ENCODE peak calls at places on chromosome 7, in eight cellular contexts. One of them, this sample, is unnamed.

GRCh38 chr7:107951172-107951787 is 51.7 kb downstream of the LAMB1 start:
- DNase-seq in left cardiac atrium: no peak
- DNase-seq in NCI-H2081: no peak
- DNase-seq in activated B cell treated with CpG ODN at 0.5 μM for 24 hours: no peak
- DNase-seq in NCI-H1092 treated with DMSO at 0.1 percent for 48 hours: no peak
- DNase-seq in A549: no peak
- DNase-seq in psoas muscle: no peak
- DNase-seq in CD4-positive, alpha-beta T cell: no peak
- DNase-seq in this sample: no peak

GRCh38 chr7:129471402-129471827 is 30.9 kb upstream of the SMKR1 start:
- DNase-seq in A549: no peak
- DNase-seq in CD4-positive, alpha-beta T cell: no peak
- DNase-seq in NCI-H1092 treated with DMSO at 0.1 percent for 48 hours: no peak
- DNase-seq in activated B cell treated with CpG ODN at 0.5 μM for 24 hours: no peak
- DNase-seq in NCI-H2081: no peak
- DNase-seq in psoas muscle: no peak
- DNase-seq in left cardiac atrium: no peak
- DNase-seq in this sample: no peak

GRCh38 chr7:69751026-69751425 is 152.8 kb downstream of the AUTS2 start:
- DNase-seq in left cardiac atrium: no peak
- DNase-seq in activated B cell treated with CpG ODN at 0.5 μM for 24 hours: no peak
- DNase-seq in CD4-positive, alpha-beta T cell: no peak
- DNase-seq in psoas muscle: no peak
- DNase-seq in A549: no peak
- DNase-seq in NCI-H1092 treated with DMSO at 0.1 percent for 48 hours: no peak
- DNase-seq in NCI-H2081: peak
- DNase-seq in this sample: no peak

GRCh38 chr7:80542398-80542797 is 30.5 kb upstream of the GNAT3 start:
- DNase-seq in activated B cell treated with CpG ODN at 0.5 μM for 24 hours: no peak
- DNase-seq in CD4-positive, alpha-beta T cell: no peak
- DNase-seq in left cardiac atrium: no peak
- DNase-seq in NCI-H2081: no peak
- DNase-seq in NCI-H1092 treated with DMSO at 0.1 percent for 48 hours: no peak
- DNase-seq in psoas muscle: no peak
- DNase-seq in A549: peak
- DNase-seq in this sample: no peak

GRCh38 chr7:157543276-157543675 is 206.5 kb downstream of the DNAJB6 start:
- DNase-seq in NCI-H1092 treated with DMSO at 0.1 percent for 48 hours: no peak
- DNase-seq in activated B cell treated with CpG ODN at 0.5 μM for 24 hours: no peak
- DNase-seq in CD4-positive, alpha-beta T cell: no peak
- DNase-seq in NCI-H2081: no peak
- DNase-seq in A549: no peak
- DNase-seq in left cardiac atrium: peak
- DNase-seq in psoas muscle: peak
- DNase-seq in this sample: no peak

GRCh38 chr7:71868797-71869196 is 543.3 kb downstream of the CALN1 start:
- DNase-seq in activated B cell treated with CpG ODN at 0.5 μM for 24 hours: no peak
- DNase-seq in left cardiac atrium: no peak
- DNase-seq in CD4-positive, alpha-beta T cell: no peak
- DNase-seq in NCI-H2081: no peak
- DNase-seq in psoas muscle: no peak
- DNase-seq in NCI-H1092 treated with DMSO at 0.1 percent for 48 hours: no peak
- DNase-seq in A549: peak
- DNase-seq in this sample: no peak

GRCh38 chr7:12267542-12267941 is 56.4 kb downstream of the TMEM106B start:
- DNase-seq in NCI-H1092 treated with DMSO at 0.1 percent for 48 hours: no peak
- DNase-seq in A549: no peak
- DNase-seq in NCI-H2081: no peak
- DNase-seq in psoas muscle: no peak
- DNase-seq in activated B cell treated with CpG ODN at 0.5 μM for 24 hours: no peak
- DNase-seq in CD4-positive, alpha-beta T cell: no peak
- DNase-seq in left cardiac atrium: no peak
- DNase-seq in this sample: no peak

GRCh38 chr7:141551080-141551772 is at the start of gene AGK:
- DNase-seq in NCI-H2081: peak
- DNase-seq in NCI-H1092 treated with DMSO at 0.1 percent for 48 hours: peak
- DNase-seq in activated B cell treated with CpG ODN at 0.5 μM for 24 hours: peak
- DNase-seq in A549: peak
- DNase-seq in psoas muscle: peak
- DNase-seq in left cardiac atrium: peak
- DNase-seq in CD4-positive, alpha-beta T cell: peak
- DNase-seq in this sample: peak

GRCh38 chr7:46660402-46660801 is 739.3 kb upstream of the IGFBP3 start:
- DNase-seq in activated B cell treated with CpG ODN at 0.5 μM for 24 hours: no peak
- DNase-seq in psoas muscle: no peak
- DNase-seq in NCI-H2081: no peak
- DNase-seq in CD4-positive, alpha-beta T cell: no peak
- DNase-seq in left cardiac atrium: no peak
- DNase-seq in NCI-H1092 treated with DMSO at 0.1 percent for 48 hours: no peak
- DNase-seq in A549: peak
- DNase-seq in this sample: no peak

GRCh38 chr7:11548532-11548931 is 283.5 kb downstream of the THSD7A start:
- DNase-seq in activated B cell treated with CpG ODN at 0.5 μM for 24 hours: no peak
- DNase-seq in left cardiac atrium: no peak
- DNase-seq in NCI-H2081: no peak
- DNase-seq in A549: no peak
- DNase-seq in psoas muscle: no peak
- DNase-seq in NCI-H1092 treated with DMSO at 0.1 percent for 48 hours: no peak
- DNase-seq in CD4-positive, alpha-beta T cell: no peak
- DNase-seq in this sample: no peak

GRCh38 chr7:144869072-144869471 is 33.2 kb upstream of the TPK1 start:
- DNase-seq in A549: no peak
- DNase-seq in NCI-H2081: no peak
- DNase-seq in left cardiac atrium: no peak
- DNase-seq in CD4-positive, alpha-beta T cell: no peak
- DNase-seq in NCI-H1092 treated with DMSO at 0.1 percent for 48 hours: no peak
- DNase-seq in activated B cell treated with CpG ODN at 0.5 μM for 24 hours: no peak
- DNase-seq in psoas muscle: no peak
- DNase-seq in this sample: no peak

GRCh38 chr7:24668922-24669635 is 88.2 kb downstream of the GSDME start:
- DNase-seq in A549: peak
- DNase-seq in NCI-H2081: no peak
- DNase-seq in left cardiac atrium: no peak
- DNase-seq in activated B cell treated with CpG ODN at 0.5 μM for 24 hours: no peak
- DNase-seq in NCI-H1092 treated with DMSO at 0.1 percent for 48 hours: no peak
- DNase-seq in psoas muscle: no peak
- DNase-seq in CD4-positive, alpha-beta T cell: no peak
- DNase-seq in this sample: no peak

GRCh38 chr7:115274-115911 is 77.0 kb upstream of the FAM20C start:
- DNase-seq in A549: no peak
- DNase-seq in CD4-positive, alpha-beta T cell: no peak
- DNase-seq in NCI-H2081: no peak
- DNase-seq in left cardiac atrium: no peak
- DNase-seq in NCI-H1092 treated with DMSO at 0.1 percent for 48 hours: no peak
- DNase-seq in activated B cell treated with CpG ODN at 0.5 μM for 24 hours: no peak
- DNase-seq in psoas muscle: no peak
- DNase-seq in this sample: no peak

GRCh38 chr7:103341466-103341865 is 3.1 kb downstream of the DNAJC2 start:
- DNase-seq in NCI-H2081: no peak
- DNase-seq in activated B cell treated with CpG ODN at 0.5 μM for 24 hours: no peak
- DNase-seq in psoas muscle: no peak
- DNase-seq in left cardiac atrium: no peak
- DNase-seq in A549: no peak
- DNase-seq in NCI-H1092 treated with DMSO at 0.1 percent for 48 hours: no peak
- DNase-seq in CD4-positive, alpha-beta T cell: no peak
- DNase-seq in this sample: no peak

GRCh38 chr7:37312608-37313007 is 136.1 kb downstream of the ELMO1 start:
- DNase-seq in left cardiac atrium: no peak
- DNase-seq in NCI-H1092 treated with DMSO at 0.1 percent for 48 hours: no peak
- DNase-seq in CD4-positive, alpha-beta T cell: no peak
- DNase-seq in activated B cell treated with CpG ODN at 0.5 μM for 24 hours: no peak
- DNase-seq in NCI-H2081: no peak
- DNase-seq in psoas muscle: no peak
- DNase-seq in A549: no peak
- DNase-seq in this sample: no peak

GRCh38 chr7:36639826-36640225 is 84.5 kb downstream of the AOAH start:
- DNase-seq in A549: no peak
- DNase-seq in left cardiac atrium: no peak
- DNase-seq in activated B cell treated with CpG ODN at 0.5 μM for 24 hours: no peak
- DNase-seq in NCI-H1092 treated with DMSO at 0.1 percent for 48 hours: no peak
- DNase-seq in NCI-H2081: no peak
- DNase-seq in CD4-positive, alpha-beta T cell: peak
- DNase-seq in psoas muscle: no peak
- DNase-seq in this sample: no peak

GRCh38 chr7:105295626-105296352 is 92.9 kb downstream of the SRPK2 start:
- DNase-seq in psoas muscle: no peak
- DNase-seq in A549: no peak
- DNase-seq in NCI-H2081: no peak
- DNase-seq in NCI-H1092 treated with DMSO at 0.1 percent for 48 hours: no peak
- DNase-seq in left cardiac atrium: no peak
- DNase-seq in activated B cell treated with CpG ODN at 0.5 μM for 24 hours: no peak
- DNase-seq in CD4-positive, alpha-beta T cell: no peak
- DNase-seq in this sample: no peak

GRCh38 chr7:96161897-96162296 is 160.0 kb downstream of the SLC25A13 start:
- DNase-seq in psoas muscle: no peak
- DNase-seq in CD4-positive, alpha-beta T cell: no peak
- DNase-seq in left cardiac atrium: no peak
- DNase-seq in A549: no peak
- DNase-seq in NCI-H2081: no peak
- DNase-seq in activated B cell treated with CpG ODN at 0.5 μM for 24 hours: no peak
- DNase-seq in NCI-H1092 treated with DMSO at 0.1 percent for 48 hours: no peak
- DNase-seq in this sample: no peak

GRCh38 chr7:37916673-37917660 is at the start of gene SFRP4:
- DNase-seq in NCI-H2081: peak
- DNase-seq in activated B cell treated with CpG ODN at 0.5 μM for 24 hours: no peak
- DNase-seq in A549: peak
- DNase-seq in CD4-positive, alpha-beta T cell: no peak
- DNase-seq in left cardiac atrium: peak
- DNase-seq in NCI-H1092 treated with DMSO at 0.1 percent for 48 hours: peak
- DNase-seq in psoas muscle: peak
- DNase-seq in this sample: peak

GRCh38 chr7:140144821-140145220 is 32.0 kb downstream of the KDM7A start:
- DNase-seq in CD4-positive, alpha-beta T cell: no peak
- DNase-seq in NCI-H2081: no peak
- DNase-seq in left cardiac atrium: no peak
- DNase-seq in NCI-H1092 treated with DMSO at 0.1 percent for 48 hours: no peak
- DNase-seq in activated B cell treated with CpG ODN at 0.5 μM for 24 hours: no peak
- DNase-seq in A549: no peak
- DNase-seq in psoas muscle: no peak
- DNase-seq in this sample: no peak

GRCh38 chr7:476736-477360 is 42.8 kb downstream of the PDGFA start:
- DNase-seq in CD4-positive, alpha-beta T cell: no peak
- DNase-seq in left cardiac atrium: no peak
- DNase-seq in NCI-H1092 treated with DMSO at 0.1 percent for 48 hours: no peak
- DNase-seq in NCI-H2081: no peak
- DNase-seq in activated B cell treated with CpG ODN at 0.5 μM for 24 hours: no peak
- DNase-seq in psoas muscle: peak
- DNase-seq in A549: no peak
- DNase-seq in this sample: no peak

GRCh38 chr7:7231865-7232264 is 49.5 kb downstream of the C1GALT1 start:
- DNase-seq in A549: no peak
- DNase-seq in NCI-H1092 treated with DMSO at 0.1 percent for 48 hours: no peak
- DNase-seq in NCI-H2081: no peak
- DNase-seq in left cardiac atrium: no peak
- DNase-seq in CD4-positive, alpha-beta T cell: no peak
- DNase-seq in activated B cell treated with CpG ODN at 0.5 μM for 24 hours: no peak
- DNase-seq in psoas muscle: no peak
- DNase-seq in this sample: no peak

GRCh38 chr7:132656846-132657776 is 80.8 kb upstream of the PLXNA4 start:
- DNase-seq in psoas muscle: no peak
- DNase-seq in NCI-H1092 treated with DMSO at 0.1 percent for 48 hours: peak
- DNase-seq in A549: peak
- DNase-seq in CD4-positive, alpha-beta T cell: no peak
- DNase-seq in NCI-H2081: peak
- DNase-seq in activated B cell treated with CpG ODN at 0.5 μM for 24 hours: no peak
- DNase-seq in left cardiac atrium: no peak
- DNase-seq in this sample: no peak

GRCh38 chr7:29989257-29989995 is at the start of gene SCRN1:
- DNase-seq in activated B cell treated with CpG ODN at 0.5 μM for 24 hours: peak
- DNase-seq in psoas muscle: peak
- DNase-seq in NCI-H2081: peak
- DNase-seq in left cardiac atrium: peak
- DNase-seq in CD4-positive, alpha-beta T cell: peak
- DNase-seq in A549: peak
- DNase-seq in NCI-H1092 treated with DMSO at 0.1 percent for 48 hours: peak
- DNase-seq in this sample: peak

GRCh38 chr7:24715661-24716479 is 41.4 kb downstream of the GSDME start:
- DNase-seq in activated B cell treated with CpG ODN at 0.5 μM for 24 hours: no peak
- DNase-seq in NCI-H2081: peak
- DNase-seq in left cardiac atrium: no peak
- DNase-seq in A549: peak
- DNase-seq in psoas muscle: no peak
- DNase-seq in NCI-H1092 treated with DMSO at 0.1 percent for 48 hours: no peak
- DNase-seq in CD4-positive, alpha-beta T cell: no peak
- DNase-seq in this sample: no peak

GRCh38 chr7:1536768-1537630 is 6.5 kb downstream of the MAFK start:
- DNase-seq in left cardiac atrium: peak
- DNase-seq in CD4-positive, alpha-beta T cell: no peak
- DNase-seq in activated B cell treated with CpG ODN at 0.5 μM for 24 hours: no peak
- DNase-seq in NCI-H2081: no peak
- DNase-seq in A549: peak
- DNase-seq in NCI-H1092 treated with DMSO at 0.1 percent for 48 hours: no peak
- DNase-seq in psoas muscle: peak
- DNase-seq in this sample: peak

GRCh38 chr7:107345898-107346297 is 124.0 kb upstream of the GPR22 start:
- DNase-seq in left cardiac atrium: no peak
- DNase-seq in activated B cell treated with CpG ODN at 0.5 μM for 24 hours: no peak
- DNase-seq in NCI-H1092 treated with DMSO at 0.1 percent for 48 hours: no peak
- DNase-seq in psoas muscle: no peak
- DNase-seq in NCI-H2081: no peak
- DNase-seq in CD4-positive, alpha-beta T cell: no peak
- DNase-seq in A549: no peak
- DNase-seq in this sample: no peak